ENCODE peak calls at places on chromosome 9, in ten cellular contexts. A, J, V, G, E, B, T, W, N and O are unnamed samples.

GRCh38 chr9:89204811-89205210 is 26.2 kb upstream of the SHC3 start:
- DNase-seq in A (no peak), J (no peak), V (no peak), G (no peak), E (no peak), B (no peak), T (no peak), W (no peak), N (no peak), O (no peak)

GRCh38 chr9:107024193-107024592 is 161.2 kb downstream of the ZNF462 start:
- DNase-seq in A (no peak), J (no peak), V (no peak), G (no peak), E (no peak), B (no peak), T (no peak), W (no peak), N (peak; percentile 86), O (no peak)

GRCh38 chr9:136087741-136088480 is 7.2 kb downstream of the NACC2 start:
- DNase-seq in A (no peak), J (peak; percentile 14), V (no peak), G (no peak), E (no peak), B (no peak), T (no peak), W (peak; percentile 18), N (no peak), O (no peak)

GRCh38 chr9:93111371-93112115 is 15.5 kb downstream of the CARD19 start:
- DNase-seq in A (no peak), J (peak; percentile 13), V (no peak), G (no peak), E (peak; percentile 39), B (no peak), T (no peak), W (peak; percentile 17), N (no peak), O (no peak)

GRCh38 chr9:137785704-137786161 is 91.8 kb upstream of the CACNA1B start:
- DNase-seq in A (no peak), J (no peak), V (no peak), G (no peak), E (peak; percentile 87), B (no peak), T (no peak), W (no peak), N (no peak), O (no peak)

GRCh38 chr9:78539904-78540303 is 243.0 kb downstream of the PSAT1 start:
- DNase-seq in A (peak; percentile 8), J (no peak), V (no peak), G (peak; percentile 85), E (no peak), B (no peak), T (no peak), W (no peak), N (no peak), O (no peak)

GRCh38 chr9:35232867-35233544 is 71.2 kb downstream of the UNC13B start:
- DNase-seq in A (no peak), J (peak; percentile 36), V (no peak), G (no peak), E (no peak), B (no peak), T (no peak), W (no peak), N (no peak), O (no peak)

GRCh38 chr9:98897745-98898144 is 46.0 kb upstream of the COL15A1 start:
- DNase-seq in A (no peak), J (no peak), V (peak; percentile 81), G (no peak), E (no peak), B (no peak), T (no peak), W (no peak), N (no peak), O (no peak)

GRCh38 chr9:26181836-26182235 is 503.6 kb upstream of the TUSC1 start:
- DNase-seq in A (no peak), J (no peak), V (no peak), G (no peak), E (no peak), B (no peak), T (no peak), W (no peak), N (no peak), O (no peak)

GRCh38 chr9:96071245-96072124 is 196.0 kb downstream of the ERCC6L2 start:
- DNase-seq in A (no peak), J (no peak), V (peak; percentile 25), G (no peak), E (peak; percentile 16), B (peak; percentile 16), T (no peak), W (no peak), N (peak; percentile 16), O (no peak)

GRCh38 chr9:112232233-112232632 is 57.1 kb upstream of the SUSD1 start:
- DNase-seq in A (no peak), J (no peak), V (no peak), G (no peak), E (no peak), B (no peak), T (no peak), W (no peak), N (no peak), O (no peak)

GRCh38 chr9:136059851-136060670 is 35.0 kb downstream of the NACC2 start:
- DNase-seq in A (no peak), J (no peak), V (peak; percentile 27), G (no peak), E (no peak), B (no peak), T (no peak), W (peak; percentile 12), N (no peak), O (no peak)

GRCh38 chr9:12723409-12724028 is 30.3 kb downstream of the TYRP1 start:
- DNase-seq in A (no peak), J (no peak), V (peak; percentile 31), G (no peak), E (peak; percentile 10), B (peak; percentile 23), T (no peak), W (no peak), N (no peak), O (no peak)

GRCh38 chr9:93064392-93065124 is 6.1 kb downstream of the SUSD3 start:
- DNase-seq in A (peak; percentile 13), J (no peak), V (peak; percentile 79), G (no peak), E (no peak), B (no peak), T (peak; percentile 87), W (peak; percentile 28), N (peak; percentile 98), O (peak; percentile 46)

GRCh38 chr9:68552700-68553099 is 12.0 kb upstream of the TMEM252 start:
- DNase-seq in A (no peak), J (no peak), V (peak; percentile 29), G (no peak), E (no peak), B (no peak), T (no peak), W (no peak), N (no peak), O (no peak)

GRCh38 chr9:110750272-110750671 is 81.7 kb downstream of the MUSK start:
- DNase-seq in A (no peak), J (no peak), V (no peak), G (no peak), E (no peak), B (no peak), T (no peak), W (peak; percentile 71), N (no peak), O (no peak)
- H3K4me1 ChIP-seq in A (no peaks in the 10 kb centered on the region), J (no peaks in the 10 kb centered on the region), V (peaks cover 4% of the 10 kb centered on the region), G (peaks cover 18% of the 10 kb centered on the region), E (no peaks in the 10 kb centered on the region), B (peaks cover 64% of the 10 kb centered on the region), T (no peaks in the 10 kb centered on the region), W (peaks cover 6% of the 10 kb centered on the region), N (no peaks in the 10 kb centered on the region), O (no peaks in the 10 kb centered on the region)

DNA sequence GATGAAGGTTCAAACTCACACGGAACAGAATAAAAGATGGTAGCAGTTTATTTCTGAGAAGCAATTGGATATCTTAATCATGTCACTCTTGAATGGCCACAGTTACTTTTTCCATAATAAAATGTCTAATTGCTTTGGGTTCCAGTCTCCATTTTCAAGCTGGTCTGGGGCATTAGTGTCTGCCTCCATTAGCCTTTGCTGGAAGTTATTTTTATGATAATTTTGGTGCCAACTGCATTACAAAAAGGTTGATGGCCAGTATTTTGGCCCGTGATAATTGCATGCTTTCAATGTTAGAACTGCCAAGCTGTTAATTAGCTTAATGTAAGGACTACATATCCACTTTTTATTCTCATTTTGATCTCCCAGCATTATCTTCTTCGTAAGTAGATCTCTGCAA is 165.9 kb downstream of the SMC2 start:
- DNase-seq in A (no peak), J (no peak), V (no peak), G (no peak), E (no peak), B (no peak), T (no peak), W (no peak), N (no peak), O (no peak)
- H3K4me1 ChIP-seq in A (no peaks in the 10 kb centered on the region), J (no peaks in the 10 kb centered on the region), V (no peaks in the 10 kb centered on the region), G (no peaks in the 10 kb centered on the region), E (no peaks in the 10 kb centered on the region), B (no peaks in the 10 kb centered on the region), T (no peaks in the 10 kb centered on the region), W (no peaks in the 10 kb centered on the region), N (no peaks in the 10 kb centered on the region), O (no peaks in the 10 kb centered on the region)

GRCh38 chr9:121741198-121741918 is 89.9 kb downstream of the DAB2IP start:
- DNase-seq in A (no peak), J (no peak), V (no peak), G (no peak), E (no peak), B (no peak), T (no peak), W (no peak), N (no peak), O (no peak)

GRCh38 chr9:121743441-121744001 is 92.1 kb downstream of the DAB2IP start:
- DNase-seq in A (peak; percentile 83), J (peak; percentile 86), V (peak; percentile 91), G (no peak), E (peak; percentile 85), B (peak; percentile 56), T (no peak), W (peak; percentile 87), N (no peak), O (peak; percentile 83)

GRCh38 chr9:121744002-121744686 is 92.7 kb downstream of the DAB2IP start:
- DNase-seq in A (peak; percentile 81), J (peak; percentile 54), V (peak; percentile 80), G (no peak), E (peak; percentile 74), B (no peak), T (no peak), W (peak; percentile 65), N (peak; percentile 89), O (no peak)

GRCh38 chr9:121744687-121745395 is 93.4 kb downstream of the DAB2IP start:
- DNase-seq in A (no peak), J (no peak), V (peak; percentile 63), G (no peak), E (peak; percentile 61), B (no peak), T (no peak), W (no peak), N (no peak), O (no peak)

GRCh38 chr9:121742923-121743322 is 91.5 kb downstream of the DAB2IP start:
- DNase-seq in A (no peak), J (no peak), V (peak; percentile 24), G (no peak), E (no peak), B (no peak), T (no peak), W (no peak), N (no peak), O (no peak)
- H3K4me1 ChIP-seq in A (peaks cover 29% of the 10 kb centered on the region), J (peaks cover 14% of the 10 kb centered on the region), V (peaks cover 16% of the 10 kb centered on the region), G (peaks cover 10% of the 10 kb centered on the region), E (peaks cover 89% of the 10 kb centered on the region), B (peaks cover 57% of the 10 kb centered on the region), T (no peaks in the 10 kb centered on the region), W (peaks cover 99% of the 10 kb centered on the region), N (peaks cover 58% of the 10 kb centered on the region), O (peaks cover 15% of the 10 kb centered on the region)

GRCh38 chr9:91421022-91421765 is 2.4 kb downstream of the NFIL3 start:
- DNase-seq in A (peak; percentile 29), J (peak; percentile 44), V (no peak), G (no peak), E (peak; percentile 36), B (no peak), T (no peak), W (peak; percentile 46), N (no peak), O (no peak)
- H3K4me1 ChIP-seq in A (no peaks in the 10 kb centered on the region), J (peaks cover 38% of the 10 kb centered on the region), V (peaks cover 11% of the 10 kb centered on the region), G (peaks cover 28% of the 10 kb centered on the region), E (peaks cover 54% of the 10 kb centered on the region), B (peaks cover 67% of the 10 kb centered on the region), T (peaks cover 30% of the 10 kb centered on the region), W (peaks cover 84% of the 10 kb centered on the region), N (peaks cover 22% of the 10 kb centered on the region), O (peaks cover 12% of the 10 kb centered on the region)